ENCODE peak calls at places on chromosomes 13 and 19, in six cellular contexts. L, I, D, Q, N and G are unnamed samples.

GRCh38 chr13:30394798-30395191 is 27.5 kb upstream of the UBE2L5 start:
- DNase-seq in L (no peak), I (no peak), D (no peak), Q (no peak), N (no peak), G (no peak)

GRCh38 chr13:112970552-112971287 is 1.7 kb downstream of the MCF2L start:
- DNase-seq in L (no peak), I (peak; percentile 74), D (no peak), Q (no peak), N (no peak), G (no peak)

GRCh38 chr19:14528419-14529253 is 758 bp upstream of the TECR start:
- DNase-seq in L (no peak), I (peak; percentile 71), D (no peak), Q (no peak), N (no peak), G (no peak)

GRCh38 chr13:39836038-39836437 is 180.6 kb downstream of the COG6 start:
- DNase-seq in L (no peak), I (no peak), D (no peak), Q (no peak), N (no peak), G (peak; percentile 51)

GRCh38 chr19:47581605-47582319 is 8.8 kb upstream of the ZNF541 start:
- DNase-seq in L (peak; percentile 66), I (no peak), D (no peak), Q (no peak), N (no peak), G (no peak)

GRCh38 chr13:27573265-27573664 is 47.1 kb downstream of the LNX2 start:
- DNase-seq in L (no peak), I (no peak), D (no peak), Q (no peak), N (no peak), G (no peak)

GRCh38 chr13:33367186-33367895 is 81.8 kb upstream of the STARD13 start:
- DNase-seq in L (no peak), I (no peak), D (no peak), Q (no peak), N (no peak), G (no peak)

GRCh38 chr19:3547301-3547731 is 8.3 kb downstream of the TEKTIP1 start:
- DNase-seq in L (no peak), I (no peak), D (peak; percentile 44), Q (peak; percentile 42), N (no peak), G (peak; percentile 68)

GRCh38 chr13:37995052-37995451 is 125.5 kb upstream of the TRPC4 start:
- DNase-seq in L (no peak), I (no peak), D (no peak), Q (no peak), N (no peak), G (no peak)

GRCh38 chr19:35446194-35446593 is 1.9 kb upstream of the FFAR2 start:
- DNase-seq in L (no peak), I (no peak), D (peak; percentile 52), Q (no peak), N (no peak), G (no peak)

GRCh38 chr19:480016-480855 is 16.1 kb upstream of the MADCAM1 start:
- DNase-seq in L (no peak), I (peak; percentile 93), D (peak; percentile 36), Q (peak; percentile 39), N (peak; percentile 72), G (peak; percentile 92)

GRCh38 chr19:35665157-35665556 is 1.2 kb upstream of the UPK1A start:
- DNase-seq in L (no peak), I (no peak), D (no peak), Q (no peak), N (no peak), G (no peak)

GRCh38 chr19:14073232-14073924 is 792 bp downstream of the MISP3 start:
- DNase-seq in L (peak; percentile 47), I (peak; percentile 83), D (peak; percentile 78), Q (peak; percentile 81), N (peak; percentile 66), G (peak; percentile 87)

GRCh38 chr19:40576181-40576584 is 490 bp upstream of the SHKBP1 start:
- DNase-seq in L (no peak), I (no peak), D (peak; percentile 45), Q (no peak), N (no peak), G (peak; percentile 76)

GRCh38 chr19:41616785-41617621 is 9.9 kb downstream of the CEACAM4 start:
- DNase-seq in L (no peak), I (no peak), D (no peak), Q (no peak), N (no peak), G (peak; percentile 85)